ENCODE peak calls at places on chromosomes 11 and 22, in ten cellular contexts. N is PC-3, J is K562, S is fibroblast of lung, Y is GM23338, H is DND-41, D is GM23248, Z is mammary epithelial cell, V is hepatocyte, B is HCT116. U is an unnamed sample.

GRCh38 chr22:50716291-50717024 is 21.5 kb upstream of the ACR start:
- DNase-seq in D (no peak), H (no peak), Y (no peak), Z (no peak), V (no peak), B (no peak), N (no peak), S (no peak), J (no peak), U (no peak)

GRCh38 chr11:65540290-65541092 is 15.6 kb downstream of the SCYL1 start:
- DNase-seq in D (peak; percentile 97), S (peak; percentile 89), J (peak; percentile 94), H (peak; percentile 81), V (peak; percentile 94), Z (peak; percentile 90), B (peak; percentile 64), N (peak; percentile 91), Y (peak; percentile 96), U (no peak)

GRCh38 chr22:47144791-47145425 is 382.5 kb downstream of the TBC1D22A start:
- DNase-seq in N (no peak), J (no peak), D (no peak), B (no peak), H (no peak), V (no peak), Z (no peak), S (no peak), Y (no peak), U (no peak)

GRCh38 chr22:27648074-27648473 is 153.5 kb downstream of the MN1 start:
- DNase-seq in H (no peak), N (no peak), B (no peak), Z (no peak), V (no peak), Y (no peak), D (no peak), S (no peak), J (no peak), U (no peak)

GRCh38 chr22:38282397-38282796 is 9.6 kb upstream of the TMEM184B start:
- DNase-seq in B (no peak), Y (no peak), Z (no peak), D (no peak), N (no peak), J (no peak), S (no peak), V (no peak), H (no peak), U (no peak)

GRCh38 chr22:19065298-19065859 is 56.8 kb downstream of the DGCR2 start:
- DNase-seq in J (no peak), V (no peak), N (no peak), Z (no peak), D (no peak), B (no peak), H (no peak), Y (no peak), S (no peak), U (no peak)

GRCh38 chr11:134786636-134787035 is 374.6 kb upstream of the B3GAT1 start:
- DNase-seq in N (no peak), B (no peak), Y (no peak), H (no peak), V (no peak), D (no peak), J (no peak), Z (no peak), S (no peak), U (no peak)

GRCh38 chr11:69174841-69175240 is 19.1 kb downstream of the SMIM38 start:
- DNase-seq in D (no peak), H (no peak), V (no peak), N (no peak), Z (peak; percentile 10), J (no peak), Y (no peak), B (no peak), S (no peak), U (no peak)

DNA sequence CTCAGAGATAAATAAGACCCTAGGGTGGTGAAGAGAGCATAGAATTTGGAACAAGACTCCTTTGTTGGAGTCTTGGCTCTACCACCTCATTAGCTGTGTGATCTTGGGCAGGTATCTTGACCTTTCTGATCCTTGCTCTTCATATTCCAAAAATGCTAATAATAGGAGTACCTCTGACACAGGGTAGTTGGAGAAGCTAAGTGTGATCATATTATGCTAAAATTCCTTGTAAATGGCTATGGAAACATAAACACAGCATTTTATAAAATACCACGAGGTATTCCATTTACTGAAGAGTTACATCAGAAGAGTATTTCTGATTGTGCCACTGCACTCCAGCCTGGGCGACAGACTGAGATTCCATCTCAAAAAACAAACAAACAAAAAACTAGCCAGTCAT is 9.4 kb downstream of the PTPRJ start:
- DNase-seq in H (no peak), S (no peak), Z (no peak), N (no peak), B (no peak), J (no peak), D (no peak), V (no peak), Y (no peak), U (no peak)
- TF ChIP-seq EZH2 in H (no peak), S (no peak), Z (no peak), N (no peak), B (no peak), J (no peak), D (no peak), V (no peak), Y (no peak), U (no peak)

GRCh38 chr11:122723106-122723505 is 67.6 kb downstream of the UBASH3B start:
- DNase-seq in V (no peak), Y (no peak), H (no peak), J (no peak), N (no peak), Z (no peak), D (no peak), B (no peak), S (no peak), U (no peak)

GRCh38 chr11:122721964-122722266 is 66.4 kb downstream of the UBASH3B start:
- DNase-seq in N (peak; percentile 90), B (peak; percentile 16), J (no peak), H (peak; percentile 72), D (peak; percentile 77), Y (no peak), V (no peak), S (peak; percentile 91), Z (peak; percentile 83), U (no peak)

GRCh38 chr11:122723576-122723975 is 68.1 kb downstream of the UBASH3B start:
- DNase-seq in J (no peak), N (peak; percentile 39), V (no peak), Z (no peak), H (peak; percentile 78), Y (no peak), D (peak; percentile 38), B (no peak), S (no peak), U (no peak)

GRCh38 chr11:122727101-122727929 is 71.8 kb downstream of the UBASH3B start:
- DNase-seq in B (no peak), S (no peak), V (no peak), N (no peak), D (peak; percentile 37), Y (no peak), Z (no peak), H (peak; percentile 74), J (no peak), U (no peak)

GRCh38 chr11:122724520-122724919 is 69.0 kb downstream of the UBASH3B start:
- DNase-seq in Z (no peak), H (no peak), S (no peak), Y (peak; percentile 41), V (no peak), N (no peak), J (no peak), B (no peak), D (peak; percentile 55), U (no peak)
- H3K4me2 ChIP-seq in Z (no peak overlapping the region), H (peak overlapping the region; percentile 49), S (no peak overlapping the region), Y (no peak overlapping the region), V (no peak overlapping the region), N (no peak overlapping the region), J (no peak overlapping the region), B (no peak overlapping the region), D (no peak overlapping the region), U (no peak overlapping the region)

GRCh38 chr11:7254731-7255291 is 3.1 kb downstream of the SYT9 start:
- DNase-seq in B (no peak), Z (no peak), J (no peak), H (no peak), S (no peak), N (no peak), V (no peak), Y (no peak), D (no peak), U (no peak)

GRCh38 chr11:7251487-7251835 is 243 bp upstream of the SYT9 start:
- DNase-seq in H (no peak), V (no peak), Z (no peak), D (no peak), B (no peak), N (no peak), J (no peak), Y (no peak), S (no peak), U (no peak)

GRCh38 chr11:7252683-7253213 is 1.0 kb downstream of the SYT9 start:
- DNase-seq in Z (no peak), D (no peak), Y (peak; percentile 55), J (no peak), V (no peak), B (no peak), S (no peak), N (no peak), H (no peak), U (no peak)

GRCh38 chr11:7250166-7250565 is 1.5 kb upstream of the SYT9 start:
- DNase-seq in Y (no peak), J (no peak), V (no peak), Z (no peak), S (no peak), H (no peak), D (no peak), N (no peak), B (no peak), U (no peak)

GRCh38 chr11:7251836-7252682 is at the start of gene SYT9:
- DNase-seq in Y (peak; percentile 89), D (peak; percentile 46), H (no peak), V (peak; percentile 66), N (peak; percentile 66), B (no peak), J (peak; percentile 24), S (peak; percentile 1), Z (peak; percentile 43), U (no peak)
- TF ChIP-seq EZH2 in Y (peak; percentile 29), D (no peak), H (no peak), V (peak; percentile 43), N (no peak), B (no peak), J (no peak), S (no peak), Z (no peak), U (no peak)

DNA sequence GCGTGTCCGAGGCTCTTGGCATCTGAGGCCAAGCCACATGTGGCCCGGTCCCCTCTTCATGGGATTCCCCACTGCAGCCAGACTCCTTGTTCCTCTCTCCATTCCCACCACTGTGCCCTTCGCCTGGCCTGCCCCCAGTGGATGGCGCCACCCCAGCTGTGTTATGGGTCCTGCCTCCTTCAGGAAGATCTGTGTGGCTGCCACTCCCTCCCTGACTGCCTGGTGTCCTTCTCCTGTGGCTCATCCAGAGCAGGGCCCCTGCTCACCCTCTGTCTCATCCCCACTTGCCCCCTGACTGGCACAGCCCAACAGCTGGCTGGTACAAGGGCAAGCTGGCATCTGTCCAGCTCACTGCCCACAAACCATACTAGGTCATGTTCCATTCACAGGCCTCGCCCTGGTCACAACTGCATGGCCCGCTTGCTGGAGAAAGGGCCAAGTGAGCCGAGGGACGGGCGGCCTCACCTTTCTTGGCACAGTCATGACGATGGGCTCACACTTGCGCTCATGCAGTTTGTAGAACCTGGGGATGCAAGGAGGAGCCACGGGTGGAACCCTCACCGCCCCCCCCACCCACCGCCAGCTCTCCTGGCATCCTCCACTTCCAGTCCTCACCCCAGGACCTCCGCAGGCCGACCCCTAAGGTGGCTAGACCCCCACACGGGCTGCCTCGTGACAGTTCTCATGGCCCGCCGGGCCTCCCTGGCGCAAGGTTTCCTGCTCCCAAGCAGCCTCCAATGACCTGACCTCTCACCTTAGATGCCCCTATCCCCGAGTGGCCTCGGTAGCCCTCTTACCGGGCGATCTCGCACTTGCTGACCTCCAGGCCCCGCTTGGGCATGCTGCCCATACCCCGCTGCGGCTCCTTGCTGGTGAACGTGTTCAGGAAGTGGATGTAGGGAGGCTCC is 2.1 kb upstream of the PTPRCAP start:
- DNase-seq in V (no peak), D (peak; percentile 64), Z (no peak), H (peak; percentile 52), B (no peak), J (no peak), N (peak; percentile 36), S (peak; percentile 14), Y (peak; percentile 61), U (no peak)
- H3K4me2 ChIP-seq in V (no peak overlapping the region), D (no peak overlapping the region), Z (no peak overlapping the region), H (peak overlapping the region; percentile 99), B (peak overlapping the region; percentile 9), J (no peak overlapping the region), N (no peak overlapping the region), S (no peak overlapping the region), Y (no peak overlapping the region), U (no peak overlapping the region)

U was measured in keratinocyte.